ENCODE peak calls at places on chromosomes 7 and 10, in six cellular contexts. One of them, this sample, is unnamed.

GRCh38 chr7:27910341-27910740 is 170.4 kb downstream of the TAX1BP1 start:
- DNase-seq in ascending aorta: no peak
- DNase-seq in HCEC 1CT: no peak
- DNase-seq in stimulated activated CD8-positive, alpha-beta memory T cell treated with anti-CD3 and anti-CD28 coated beads, Interleukin-7, amount 100 ng/mL, for 1 hour: no peak
- DNase-seq in BJ: no peak
- DNase-seq in fibroblast of mammary gland: no peak
- DNase-seq in this sample: peak

GRCh38 chr10:36362257-36362656 is 720.2 kb upstream of the FZD8 start:
- DNase-seq in ascending aorta: no peak
- DNase-seq in HCEC 1CT: no peak
- DNase-seq in BJ: no peak
- DNase-seq in stimulated activated CD8-positive, alpha-beta memory T cell treated with anti-CD3 and anti-CD28 coated beads, Interleukin-7, amount 100 ng/mL, for 1 hour: no peak
- DNase-seq in fibroblast of mammary gland: no peak
- DNase-seq in this sample: no peak

GRCh38 chr10:119893845-119894427 is 1.4 kb downstream of the SEC23IP start:
- DNase-seq in BJ: no peak
- DNase-seq in fibroblast of mammary gland: no peak
- DNase-seq in ascending aorta: no peak
- DNase-seq in HCEC 1CT: no peak
- DNase-seq in stimulated activated CD8-positive, alpha-beta memory T cell treated with anti-CD3 and anti-CD28 coated beads, Interleukin-7, amount 100 ng/mL, for 1 hour: no peak
- DNase-seq in this sample: no peak

GRCh38 chr7:143480501-143480900 is 2.8 kb downstream of the TAS2R41 start:
- DNase-seq in fibroblast of mammary gland: peak
- DNase-seq in HCEC 1CT: no peak
- DNase-seq in stimulated activated CD8-positive, alpha-beta memory T cell treated with anti-CD3 and anti-CD28 coated beads, Interleukin-7, amount 100 ng/mL, for 1 hour: no peak
- DNase-seq in BJ: peak
- DNase-seq in ascending aorta: no peak
- DNase-seq in this sample: peak

GRCh38 chr7:40827217-40828085 is 692.6 kb downstream of the SUGCT start:
- DNase-seq in fibroblast of mammary gland: peak
- DNase-seq in stimulated activated CD8-positive, alpha-beta memory T cell treated with anti-CD3 and anti-CD28 coated beads, Interleukin-7, amount 100 ng/mL, for 1 hour: no peak
- DNase-seq in BJ: no peak
- DNase-seq in HCEC 1CT: no peak
- DNase-seq in ascending aorta: no peak
- DNase-seq in this sample: peak

GRCh38 chr7:15330943-15331342 is 230.9 kb downstream of the AGMO start:
- DNase-seq in BJ: no peak
- DNase-seq in stimulated activated CD8-positive, alpha-beta memory T cell treated with anti-CD3 and anti-CD28 coated beads, Interleukin-7, amount 100 ng/mL, for 1 hour: no peak
- DNase-seq in fibroblast of mammary gland: no peak
- DNase-seq in ascending aorta: no peak
- DNase-seq in HCEC 1CT: no peak
- DNase-seq in this sample: no peak

GRCh38 chr10:112177247-112177646 is 6.3 kb downstream of the GPAM start:
- DNase-seq in fibroblast of mammary gland: no peak
- DNase-seq in BJ: no peak
- DNase-seq in stimulated activated CD8-positive, alpha-beta memory T cell treated with anti-CD3 and anti-CD28 coated beads, Interleukin-7, amount 100 ng/mL, for 1 hour: no peak
- DNase-seq in HCEC 1CT: no peak
- DNase-seq in ascending aorta: no peak
- DNase-seq in this sample: no peak

GRCh38 chr7:51121945-51122425 is 194.6 kb downstream of the COBL start:
- DNase-seq in HCEC 1CT: no peak
- DNase-seq in stimulated activated CD8-positive, alpha-beta memory T cell treated with anti-CD3 and anti-CD28 coated beads, Interleukin-7, amount 100 ng/mL, for 1 hour: no peak
- DNase-seq in BJ: no peak
- DNase-seq in ascending aorta: no peak
- DNase-seq in fibroblast of mammary gland: no peak
- DNase-seq in this sample: no peak

GRCh38 chr10:13922591-13922990 is 335.8 kb downstream of the PRPF18 start:
- DNase-seq in BJ: no peak
- DNase-seq in ascending aorta: no peak
- DNase-seq in stimulated activated CD8-positive, alpha-beta memory T cell treated with anti-CD3 and anti-CD28 coated beads, Interleukin-7, amount 100 ng/mL, for 1 hour: no peak
- DNase-seq in HCEC 1CT: peak
- DNase-seq in fibroblast of mammary gland: peak
- DNase-seq in this sample: peak

GRCh38 chr10:113891476-113891875 is 37.0 kb downstream of the NHLRC2 start:
- DNase-seq in stimulated activated CD8-positive, alpha-beta memory T cell treated with anti-CD3 and anti-CD28 coated beads, Interleukin-7, amount 100 ng/mL, for 1 hour: no peak
- DNase-seq in HCEC 1CT: no peak
- DNase-seq in ascending aorta: no peak
- DNase-seq in BJ: no peak
- DNase-seq in fibroblast of mammary gland: no peak
- DNase-seq in this sample: no peak

GRCh38 chr10:50991496-50992355 is 82.6 kb upstream of the PRKG1 start:
- DNase-seq in HCEC 1CT: peak
- DNase-seq in fibroblast of mammary gland: peak
- DNase-seq in BJ: no peak
- DNase-seq in ascending aorta: no peak
- DNase-seq in stimulated activated CD8-positive, alpha-beta memory T cell treated with anti-CD3 and anti-CD28 coated beads, Interleukin-7, amount 100 ng/mL, for 1 hour: no peak
- DNase-seq in this sample: peak

This sample was measured in fibroblast of villous mesenchyme.